ENCODE peak calls at places on chromosomes 12 and 14, in seven cellular contexts. L, Q, M, S, C, D and Y are unnamed samples.

GRCh38 chr14:94921870-94922585 is 152.1 kb upstream of the GSC start:
- DNase-seq in C (no peak), D (no peak), S (no peak), L (peak; percentile 40), M (no peak), Q (no peak), Y (no peak)

GRCh38 chr12:49483621-49484020 is 55.2 kb upstream of the KCNH3 start:
- DNase-seq in Q (no peak), D (no peak), L (no peak), S (no peak), M (no peak), C (no peak), Y (no peak)

GRCh38 chr12:130703733-130704375 is 12.2 kb downstream of the RIMBP2 start:
- DNase-seq in S (no peak), L (no peak), D (no peak), Q (no peak), C (no peak), M (no peak), Y (no peak)

GRCh38 chr14:104144453-104144790 is 6.0 kb downstream of the KIF26A start:
- DNase-seq in M (no peak), D (no peak), C (no peak), S (no peak), L (no peak), Q (no peak), Y (no peak)

GRCh38 chr14:64709126-64709525 is 4.9 kb downstream of the PLEKHG3 start:
- DNase-seq in L (no peak), S (no peak), C (no peak), M (no peak), D (no peak), Q (no peak), Y (no peak)

GRCh38 chr12:62772556-62772955 is 162.4 kb downstream of the PPM1H start:
- DNase-seq in D (no peak), S (no peak), C (no peak), Q (no peak), M (no peak), L (no peak), Y (peak; percentile 60)

GRCh38 chr12:53757095-53757770 is 5.5 kb upstream of the CISTR start:
- DNase-seq in D (peak; percentile 93), M (peak; percentile 78), C (peak; percentile 69), S (peak; percentile 47), L (peak; percentile 70), Q (peak; percentile 89), Y (peak; percentile 55)

GRCh38 chr14:68368850-68369249 is 424.0 kb downstream of the ZFP36L1 start:
- DNase-seq in Q (no peak), M (no peak), D (no peak), L (no peak), S (no peak), C (no peak), Y (no peak)

GRCh38 chr14:70281938-70282337 is 77.5 kb downstream of the COX16 start:
- DNase-seq in Q (no peak), C (no peak), L (no peak), M (no peak), S (no peak), D (no peak), Y (no peak)

GRCh38 chr12:131137836-131138637 is 184.3 kb downstream of the ADGRD1 start:
- DNase-seq in S (no peak), M (no peak), D (peak; percentile 71), L (no peak), Q (no peak), C (no peak), Y (peak; percentile 58)

GRCh38 chr12:6641131-6641530 is 5.4 kb upstream of the LPAR5 start:
- DNase-seq in S (no peak), M (no peak), L (no peak), D (peak; percentile 84), Q (no peak), C (no peak), Y (no peak)

GRCh38 chr14:60214003-60214402 is 35.0 kb upstream of the PPM1A start:
- DNase-seq in D (no peak), S (no peak), M (no peak), C (no peak), Q (no peak), L (no peak), Y (no peak)

GRCh38 chr12:70427611-70428010 is 61.5 kb downstream of the KCNMB4 start:
- DNase-seq in S (no peak), M (no peak), Q (no peak), L (peak; percentile 64), D (no peak), C (no peak), Y (peak; percentile 11)

GRCh38 chr12:118842753-118843335 is 138.5 kb upstream of the SRRM4 start:
- DNase-seq in D (no peak), C (no peak), Q (no peak), M (no peak), L (no peak), S (no peak), Y (no peak)

GRCh38 chr12:118841588-118841987 is 139.8 kb upstream of the SRRM4 start:
- DNase-seq in C (no peak), S (no peak), D (no peak), M (no peak), L (no peak), Q (no peak), Y (no peak)

GRCh38 chr12:118840878-118841277 is 140.5 kb upstream of the SRRM4 start:
- DNase-seq in M (no peak), S (no peak), D (no peak), Q (no peak), L (no peak), C (no peak), Y (no peak)

GRCh38 chr12:118835911-118836310 is 145.4 kb upstream of the SRRM4 start:
- DNase-seq in L (no peak), D (no peak), Q (no peak), S (no peak), C (no peak), M (no peak), Y (no peak)

GRCh38 chr12:118840399-118840798 is 140.9 kb upstream of the SRRM4 start:
- DNase-seq in M (no peak), D (no peak), L (no peak), S (no peak), C (no peak), Q (no peak), Y (no peak)
- TF ChIP-seq CTCF in M (no peak), D (peak; percentile 34), L (no peak), S (no peak), C (peak; percentile 49), Q (no peak), Y (no peak)

GRCh38 chr14:101558739-101559240 is 2.5 kb upstream of the DIO3 start:
- DNase-seq in S (no peak), L (no peak), D (no peak), C (no peak), Q (peak; percentile 34), M (no peak), Y (no peak)
- H3K4me3 ChIP-seq in S (no peak overlapping the region), L (no peak overlapping the region), D (peak overlapping the region; percentile 78), C (no peak overlapping the region), Q (peak overlapping the region; percentile 55), M (no peak overlapping the region), Y (no peak overlapping the region)

DNA sequence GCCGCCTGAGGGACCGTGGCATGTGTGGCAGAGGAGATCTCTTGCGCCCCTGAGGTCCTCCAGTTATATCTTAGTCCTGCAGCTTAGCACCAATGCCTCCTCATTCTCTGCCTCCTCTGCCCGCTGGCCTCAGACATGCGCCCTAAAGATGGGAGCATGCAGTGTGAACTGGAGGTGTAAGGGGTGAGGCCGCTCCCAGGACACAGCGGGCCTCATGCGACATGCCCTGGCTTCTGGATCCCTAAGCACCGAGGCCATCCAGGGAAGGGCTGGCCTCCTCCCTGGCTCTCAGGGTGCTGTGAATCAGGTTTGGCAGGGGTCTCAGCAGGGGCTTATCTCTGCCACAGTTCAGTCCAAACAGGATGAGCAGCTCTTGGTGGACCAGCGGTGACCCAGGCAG is 86.9 kb downstream of the CACNA1C start:
- DNase-seq in L (no peak), S (no peak), D (no peak), M (no peak), C (no peak), Q (no peak), Y (no peak)
- TF ChIP-seq CTCF in L (no peak), S (no peak), D (no peak), M (no peak), C (no peak), Q (no peak), Y (no peak)

GRCh38 chr12:104282109-104282508 is 21.4 kb upstream of the EID3 start:
- DNase-seq in M (no peak), Q (no peak), L (peak; percentile 53), S (peak; percentile 53), D (no peak), C (no peak), Y (peak; percentile 43)

GRCh38 chr12:104280703-104281458 is 22.7 kb upstream of the EID3 start:
- DNase-seq in S (peak; percentile 94), Q (no peak), C (no peak), L (peak; percentile 92), D (no peak), M (no peak), Y (peak; percentile 94)

GRCh38 chr12:104279164-104279563 is 24.4 kb upstream of the EID3 start:
- DNase-seq in D (no peak), Q (no peak), M (no peak), C (no peak), L (peak; percentile 10), S (no peak), Y (no peak)

GRCh38 chr12:104281636-104282035 is 21.9 kb upstream of the EID3 start:
- DNase-seq in L (peak; percentile 25), D (no peak), Q (no peak), M (no peak), C (no peak), S (no peak), Y (no peak)

DNA sequence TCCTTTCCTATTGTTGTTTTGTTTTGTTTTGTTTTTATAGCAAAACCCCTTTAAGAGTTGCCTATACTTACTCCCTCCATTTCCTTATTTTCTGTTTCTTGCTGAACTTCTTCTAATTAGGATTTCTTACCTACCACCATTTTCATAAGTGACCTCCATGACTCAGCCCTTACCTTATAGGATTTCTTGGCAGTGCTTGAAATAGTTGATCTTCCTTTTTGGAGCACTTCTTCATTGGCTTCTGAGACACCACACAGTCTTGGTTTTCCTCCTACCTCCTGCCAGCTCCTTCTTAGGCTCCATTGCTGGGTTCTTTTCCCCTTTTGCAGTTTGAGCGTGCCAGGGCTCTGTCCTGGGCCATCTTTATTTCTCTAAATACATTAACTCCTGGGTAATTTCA is 23.4 kb upstream of the EID3 start:
- DNase-seq in S (no peak), D (no peak), M (no peak), C (no peak), Q (no peak), L (no peak), Y (no peak)
- H3K4me3 ChIP-seq in S (no peak overlapping the region), D (no peak overlapping the region), M (no peak overlapping the region), C (no peak overlapping the region), Q (no peak overlapping the region), L (peak overlapping the region; percentile 18), Y (peak overlapping the region; percentile 2)